ENCODE peak calls at places on chromosomes 13 and 19, in seven cellular contexts. One of them, this sample, is unnamed.

GRCh38 chr19:47176071-47176626 is 45.5 kb downstream of the SAE1 start:
- DNase-seq in foreskin fibroblast: peak; percentile 79
- DNase-seq in pancreas: no peak
- DNase-seq in IMR-90: peak; percentile 97
- DNase-seq in stimulated activated CD4-positive, alpha-beta T cell treated with anti-CD3 and anti-CD28 coated beads, TNF-alpha, amount 100 ng/mL, for 1 hour: no peak
- DNase-seq in effector CD4-positive, alpha-beta T cell: no peak
- DNase-seq in cardiac muscle cell: no peak
- DNase-seq in this sample: no peak

GRCh38 chr19:47494729-47495128 is 10.7 kb upstream of the KPTN start:
- DNase-seq in IMR-90: no peak
- DNase-seq in cardiac muscle cell: no peak
- DNase-seq in effector CD4-positive, alpha-beta T cell: no peak
- DNase-seq in foreskin fibroblast: no peak
- DNase-seq in pancreas: no peak
- DNase-seq in stimulated activated CD4-positive, alpha-beta T cell treated with anti-CD3 and anti-CD28 coated beads, TNF-alpha, amount 100 ng/mL, for 1 hour: no peak
- DNase-seq in this sample: no peak

GRCh38 chr19:4705413-4706131 is 18.1 kb downstream of the DPP9 start:
- DNase-seq in foreskin fibroblast: no peak
- DNase-seq in effector CD4-positive, alpha-beta T cell: no peak
- DNase-seq in pancreas: no peak
- DNase-seq in stimulated activated CD4-positive, alpha-beta T cell treated with anti-CD3 and anti-CD28 coated beads, TNF-alpha, amount 100 ng/mL, for 1 hour: no peak
- DNase-seq in IMR-90: no peak
- DNase-seq in cardiac muscle cell: no peak
- DNase-seq in this sample: no peak

GRCh38 chr13:28558126-28558525 is 63.2 kb upstream of the FLT1 start:
- DNase-seq in cardiac muscle cell: no peak
- DNase-seq in foreskin fibroblast: peak; percentile 94
- DNase-seq in pancreas: no peak
- DNase-seq in effector CD4-positive, alpha-beta T cell: no peak
- DNase-seq in IMR-90: peak; percentile 97
- DNase-seq in stimulated activated CD4-positive, alpha-beta T cell treated with anti-CD3 and anti-CD28 coated beads, TNF-alpha, amount 100 ng/mL, for 1 hour: no peak
- DNase-seq in this sample: no peak

GRCh38 chr19:18502633-18503294 is 19.1 kb downstream of the ELL start:
- DNase-seq in foreskin fibroblast: no peak
- DNase-seq in pancreas: no peak
- DNase-seq in IMR-90: no peak
- DNase-seq in stimulated activated CD4-positive, alpha-beta T cell treated with anti-CD3 and anti-CD28 coated beads, TNF-alpha, amount 100 ng/mL, for 1 hour: no peak
- DNase-seq in effector CD4-positive, alpha-beta T cell: no peak
- DNase-seq in cardiac muscle cell: no peak
- DNase-seq in this sample: no peak

GRCh38 chr13:28964052-28964451 is 143.9 kb downstream of the MTUS2 start:
- DNase-seq in cardiac muscle cell: no peak
- DNase-seq in effector CD4-positive, alpha-beta T cell: no peak
- DNase-seq in foreskin fibroblast: no peak
- DNase-seq in pancreas: no peak
- DNase-seq in IMR-90: no peak
- DNase-seq in stimulated activated CD4-positive, alpha-beta T cell treated with anti-CD3 and anti-CD28 coated beads, TNF-alpha, amount 100 ng/mL, for 1 hour: no peak
- DNase-seq in this sample: no peak

GRCh38 chr19:31613683-31614219 is 264.5 kb upstream of the TSHZ3 start:
- DNase-seq in pancreas: peak; percentile 42
- DNase-seq in IMR-90: no peak
- DNase-seq in stimulated activated CD4-positive, alpha-beta T cell treated with anti-CD3 and anti-CD28 coated beads, TNF-alpha, amount 100 ng/mL, for 1 hour: no peak
- DNase-seq in cardiac muscle cell: no peak
- DNase-seq in foreskin fibroblast: no peak
- DNase-seq in effector CD4-positive, alpha-beta T cell: no peak
- DNase-seq in this sample: no peak

GRCh38 chr13:59664586-59664985 is 499.1 kb downstream of the DIAPH3 start:
- DNase-seq in cardiac muscle cell: no peak
- DNase-seq in effector CD4-positive, alpha-beta T cell: no peak
- DNase-seq in foreskin fibroblast: no peak
- DNase-seq in pancreas: no peak
- DNase-seq in IMR-90: no peak
- DNase-seq in stimulated activated CD4-positive, alpha-beta T cell treated with anti-CD3 and anti-CD28 coated beads, TNF-alpha, amount 100 ng/mL, for 1 hour: no peak
- DNase-seq in this sample: no peak

GRCh38 chr13:91406619-91407018 is 8.2 kb downstream of the GPC5 start:
- DNase-seq in foreskin fibroblast: peak; percentile 26
- DNase-seq in IMR-90: peak; percentile 35
- DNase-seq in cardiac muscle cell: no peak
- DNase-seq in pancreas: no peak
- DNase-seq in effector CD4-positive, alpha-beta T cell: no peak
- DNase-seq in stimulated activated CD4-positive, alpha-beta T cell treated with anti-CD3 and anti-CD28 coated beads, TNF-alpha, amount 100 ng/mL, for 1 hour: no peak
- DNase-seq in this sample: no peak

GRCh38 chr19:49640113-49640898 is at the start of gene RRAS:
- DNase-seq in cardiac muscle cell: peak; percentile 100
- DNase-seq in stimulated activated CD4-positive, alpha-beta T cell treated with anti-CD3 and anti-CD28 coated beads, TNF-alpha, amount 100 ng/mL, for 1 hour: peak; percentile 98
- DNase-seq in IMR-90: peak; percentile 100
- DNase-seq in pancreas: peak; percentile 99
- DNase-seq in foreskin fibroblast: peak; percentile 100
- DNase-seq in effector CD4-positive, alpha-beta T cell: peak; percentile 100
- DNase-seq in this sample: peak; percentile 99

GRCh38 chr13:44575035-44575434 is 1.1 kb downstream of the TSC22D1 start:
- DNase-seq in effector CD4-positive, alpha-beta T cell: no peak
- DNase-seq in foreskin fibroblast: no peak
- DNase-seq in pancreas: no peak
- DNase-seq in IMR-90: no peak
- DNase-seq in cardiac muscle cell: no peak
- DNase-seq in stimulated activated CD4-positive, alpha-beta T cell treated with anti-CD3 and anti-CD28 coated beads, TNF-alpha, amount 100 ng/mL, for 1 hour: no peak
- DNase-seq in this sample: no peak

GRCh38 chr19:10368101-10368803 is 12.1 kb downstream of the TYK2 start:
- DNase-seq in foreskin fibroblast: peak; percentile 17
- DNase-seq in IMR-90: no peak
- DNase-seq in cardiac muscle cell: no peak
- DNase-seq in stimulated activated CD4-positive, alpha-beta T cell treated with anti-CD3 and anti-CD28 coated beads, TNF-alpha, amount 100 ng/mL, for 1 hour: no peak
- DNase-seq in pancreas: no peak
- DNase-seq in effector CD4-positive, alpha-beta T cell: no peak
- DNase-seq in this sample: no peak

GRCh38 chr19:16342002-16342715 is 17.5 kb downstream of the KLF2 start:
- DNase-seq in foreskin fibroblast: peak; percentile 41
- DNase-seq in IMR-90: no peak
- DNase-seq in effector CD4-positive, alpha-beta T cell: no peak
- DNase-seq in stimulated activated CD4-positive, alpha-beta T cell treated with anti-CD3 and anti-CD28 coated beads, TNF-alpha, amount 100 ng/mL, for 1 hour: no peak
- DNase-seq in pancreas: no peak
- DNase-seq in cardiac muscle cell: no peak
- DNase-seq in this sample: no peak

GRCh38 chr13:79341202-79341601 is 64.9 kb downstream of the RBM26 start:
- DNase-seq in foreskin fibroblast: no peak
- DNase-seq in pancreas: no peak
- DNase-seq in IMR-90: no peak
- DNase-seq in stimulated activated CD4-positive, alpha-beta T cell treated with anti-CD3 and anti-CD28 coated beads, TNF-alpha, amount 100 ng/mL, for 1 hour: no peak
- DNase-seq in effector CD4-positive, alpha-beta T cell: no peak
- DNase-seq in cardiac muscle cell: no peak
- DNase-seq in this sample: no peak